ENCODE peak calls at places on chromosomes 13 and 19, in eight cellular contexts. P, Z, T, A, G, N, O and M are unnamed samples.

GRCh38 chr19:55345818-55346724 is 6.4 kb downstream of the KMT5C start:
- DNase-seq in P (no peak), Z (no peak), T (no peak), A (no peak), G (no peak), N (no peak), O (no peak), M (no peak)

GRCh38 chr13:48783181-48783630 is 129.5 kb downstream of the CYSLTR2 start:
- DNase-seq in P (no peak), Z (peak; percentile 88), T (peak; percentile 39), A (peak; percentile 90), G (no peak), N (no peak), O (peak; percentile 21), M (no peak)

GRCh38 chr19:16849168-16849567 is 20.0 kb downstream of the SIN3B start:
- DNase-seq in P (no peak), Z (no peak), T (no peak), A (peak; percentile 73), G (no peak), N (no peak), O (no peak), M (no peak)

GRCh38 chr13:33016414-33017409 is at the start of gene KL:
- DNase-seq in P (peak; percentile 63), Z (peak; percentile 54), T (peak; percentile 16), A (no peak), G (peak; percentile 17), N (no peak), O (no peak), M (peak; percentile 22)

GRCh38 chr19:5294403-5295160 is 46.0 kb downstream of the PTPRS start:
- DNase-seq in P (no peak), Z (no peak), T (no peak), A (no peak), G (no peak), N (no peak), O (no peak), M (no peak)

GRCh38 chr19:37914908-37915307 is 7.9 kb downstream of the SIPA1L3 start:
- DNase-seq in P (no peak), Z (no peak), T (no peak), A (no peak), G (no peak), N (no peak), O (no peak), M (no peak)

GRCh38 chr13:110354715-110355473 is 47.8 kb downstream of the COL4A2 start:
- DNase-seq in P (no peak), Z (no peak), T (no peak), A (no peak), G (no peak), N (no peak), O (no peak), M (no peak)

GRCh38 chr19:14886032-14886431 is at the start of gene OR7A17:
- DNase-seq in P (no peak), Z (no peak), T (no peak), A (no peak), G (no peak), N (no peak), O (no peak), M (no peak)

GRCh38 chr19:45005787-45006186 is 4.5 kb downstream of the RELB start:
- DNase-seq in P (no peak), Z (no peak), T (no peak), A (no peak), G (no peak), N (no peak), O (no peak), M (no peak)

GRCh38 chr19:14394167-14394566 is 12.9 kb downstream of the ADGRE5 start:
- DNase-seq in P (no peak), Z (no peak), T (no peak), A (no peak), G (no peak), N (no peak), O (no peak), M (no peak)

GRCh38 chr19:36151144-36152051 is 849 bp downstream of the COX7A1 start:
- DNase-seq in P (peak; percentile 89), Z (peak; percentile 89), T (peak; percentile 65), A (no peak), G (no peak), N (no peak), O (peak; percentile 34), M (no peak)

GRCh38 chr19:3551808-3552095 is 5.6 kb downstream of the MFSD12 start:
- DNase-seq in P (no peak), Z (no peak), T (no peak), A (no peak), G (no peak), N (no peak), O (no peak), M (no peak)

GRCh38 chr13:98525852-98526512 is 50.9 kb downstream of the STK24 start:
- DNase-seq in P (no peak), Z (no peak), T (peak; percentile 88), A (no peak), G (no peak), N (no peak), O (no peak), M (no peak)

GRCh38 chr13:80361883-80362327 is 21.0 kb upstream of the SPRY2 start:
- DNase-seq in P (peak; percentile 60), Z (no peak), T (no peak), A (peak; percentile 54), G (peak; percentile 19), N (no peak), O (no peak), M (no peak)

DNA sequence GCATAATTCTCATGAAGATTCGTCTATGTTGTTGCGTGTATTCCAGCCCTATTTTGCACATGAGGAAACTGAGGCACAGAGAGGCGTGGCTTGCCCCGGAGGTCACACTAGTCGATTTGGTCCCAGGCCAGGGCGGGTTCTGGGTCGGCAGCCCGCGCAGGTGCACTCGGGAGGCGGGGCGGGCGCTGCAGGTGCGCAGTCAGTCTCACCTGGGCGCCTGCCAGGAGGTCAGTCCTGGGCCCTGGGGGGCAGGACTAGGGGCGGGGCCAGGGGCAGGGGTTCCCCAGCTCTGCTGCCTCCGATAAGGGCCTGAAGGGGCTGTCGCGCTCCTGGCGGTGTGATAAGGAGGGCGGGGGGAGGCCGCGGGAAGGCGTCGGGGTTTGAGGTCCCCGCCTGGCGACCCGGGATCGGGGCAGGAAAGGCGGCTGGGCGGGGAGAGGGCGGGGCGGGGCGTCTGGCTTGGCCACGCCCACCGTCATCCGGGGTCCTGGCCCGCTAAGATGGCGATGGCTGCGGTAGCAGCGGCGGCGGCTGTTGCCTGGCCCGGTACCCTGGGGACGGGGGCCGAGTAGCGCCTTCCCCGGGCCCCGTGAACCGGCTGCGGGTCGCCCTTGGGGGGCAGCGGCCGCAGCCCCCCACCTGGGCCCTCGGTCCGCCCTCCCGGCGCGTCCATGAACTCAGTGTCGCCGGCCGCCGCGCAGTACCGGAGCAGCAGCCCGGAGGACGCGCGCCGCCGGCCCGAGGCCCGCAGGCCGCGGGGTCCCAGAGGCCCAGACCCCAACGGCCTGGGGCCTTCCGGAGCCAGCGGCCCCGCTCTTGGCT is at the start of gene ATG4D:
- DNase-seq in P (peak; percentile 93), Z (peak; percentile 86), T (peak; percentile 95), A (peak; percentile 78), G (peak; percentile 75), N (peak; percentile 68), O (no peak), M (peak; percentile 88)
- TF ChIP-seq CTCF in P (no peak), Z (no peak), T (no peak), A (no peak), G (no peak), N (no peak), O (no peak), M (no peak)

GRCh38 chr19:18586311-18586710 is 2.3 kb upstream of the REX1BD start:
- DNase-seq in P (no peak), Z (no peak), T (no peak), A (no peak), G (no peak), N (no peak), O (no peak), M (no peak)
- TF ChIP-seq CTCF in P (no peak), Z (no peak), T (no peak), A (peak; percentile 14), G (no peak), N (no peak), O (no peak), M (no peak)

DNA sequence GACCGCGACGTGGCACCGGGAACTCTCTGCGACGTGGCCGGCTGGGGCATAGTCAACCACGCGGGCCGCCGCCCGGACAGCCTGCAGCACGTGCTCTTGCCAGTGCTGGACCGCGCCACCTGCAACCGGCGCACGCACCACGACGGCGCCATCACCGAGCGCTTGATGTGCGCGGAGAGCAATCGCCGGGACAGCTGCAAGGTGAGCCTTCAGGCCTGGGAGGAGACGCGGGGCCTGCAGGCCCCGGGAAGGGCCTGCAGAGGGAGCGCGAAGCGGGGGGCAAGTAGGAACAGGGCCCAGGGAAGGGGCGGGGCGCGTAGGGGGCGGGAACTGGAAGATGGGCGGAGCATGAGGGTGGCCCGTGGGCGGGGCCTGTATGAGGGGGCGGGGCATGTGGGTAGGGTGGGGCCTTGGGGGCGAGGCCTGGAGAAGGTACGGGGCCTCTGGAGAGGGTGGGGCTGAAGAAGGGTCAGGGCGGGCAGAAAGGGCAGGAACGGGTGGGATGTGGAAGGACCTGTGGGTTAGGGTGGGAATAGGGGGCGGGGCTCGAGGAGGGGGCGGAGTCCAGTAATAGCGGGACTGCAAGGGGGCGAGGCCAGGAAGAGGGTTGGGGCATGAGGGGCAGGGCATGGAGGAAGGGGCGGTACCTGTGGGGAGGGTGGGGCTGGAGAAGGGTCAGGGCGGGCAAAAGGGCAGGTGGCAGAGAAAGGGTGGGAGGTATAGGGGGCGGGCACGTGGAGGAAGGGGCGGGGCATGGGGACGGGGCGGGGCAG is 2.5 kb downstream of the CFD start:
- DNase-seq in P (peak; percentile 94), Z (no peak), T (no peak), A (peak; percentile 66), G (peak; percentile 44), N (peak; percentile 58), O (no peak), M (no peak)
- TF ChIP-seq CTCF in P (peak; percentile 71), Z (peak; percentile 6), T (no peak), A (peak; percentile 12), G (peak; percentile 21), N (no peak), O (no peak), M (no peak)

DNA sequence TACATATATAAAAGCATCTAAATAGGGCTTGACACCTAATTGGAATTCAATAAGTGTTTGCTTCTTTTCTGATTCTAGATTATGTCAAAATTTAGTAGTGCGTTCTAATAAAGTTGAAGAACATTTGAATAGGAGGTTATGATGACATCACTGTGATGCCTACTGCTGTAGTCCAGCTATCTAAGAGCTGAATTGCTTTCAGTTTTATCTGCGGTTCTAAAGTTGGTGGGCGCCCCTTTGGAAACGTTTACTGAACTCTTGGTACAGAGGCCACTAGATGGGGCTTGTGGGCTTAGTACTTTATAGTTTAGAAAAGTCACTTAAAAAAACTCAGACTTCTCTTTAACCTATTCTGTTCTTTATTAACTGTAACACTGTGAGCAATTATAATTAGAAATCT is 776.9 kb downstream of the GPC5 start:
- DNase-seq in P (peak; percentile 67), Z (no peak), T (peak; percentile 20), A (peak; percentile 10), G (peak; percentile 6), N (no peak), O (no peak), M (no peak)
- TF ChIP-seq CTCF in P (peak; percentile 58), Z (no peak), T (no peak), A (peak; percentile 25), G (peak; percentile 63), N (no peak), O (peak; percentile 16), M (peak; percentile 68)

DNA sequence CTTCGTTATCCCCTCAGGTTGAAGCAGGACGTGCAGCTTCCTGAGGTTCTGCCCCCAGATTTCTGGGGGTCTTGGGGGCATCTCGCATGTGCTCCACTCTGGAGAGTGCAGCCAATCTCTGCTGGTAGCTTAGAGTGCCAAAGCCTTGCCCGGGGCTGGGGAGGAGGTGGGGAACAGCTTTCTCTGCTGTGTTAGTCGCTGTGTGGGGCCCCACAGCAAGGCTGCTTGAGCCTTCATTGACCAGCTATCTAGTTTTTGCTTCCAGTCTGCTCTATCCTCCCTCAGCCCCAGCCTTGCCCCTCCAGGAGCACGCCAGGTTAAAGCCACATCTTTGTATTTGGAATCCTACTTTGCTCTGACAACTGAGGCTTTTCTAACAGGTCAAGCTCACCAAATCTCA is 32.0 kb upstream of the MEDAG start:
- DNase-seq in P (no peak), Z (no peak), T (no peak), A (no peak), G (no peak), N (no peak), O (no peak), M (no peak)
- TF ChIP-seq CTCF in P (no peak), Z (no peak), T (no peak), A (no peak), G (no peak), N (no peak), O (no peak), M (no peak)